ENCODE peak calls at places on chromosomes 7 and 10, in four cellular contexts. One of them, this sample, is unnamed.
A peak's percentile ranks its signal among the peaks of the same experiment; 100 is the strongest.

GRCh38 chr7:90568213-90568612 is 27.9 kb upstream of the CDK14 start:
- DNase-seq in neural crest cell: no peak
- DNase-seq in astrocyte of the spinal cord: peak; percentile 36
- DNase-seq in iPS-NIHi11: no peak
- DNase-seq in this sample: no peak

GRCh38 chr7:148397985-148398384 is 192.6 kb upstream of the C7orf33 start:
- DNase-seq in neural crest cell: no peak
- DNase-seq in astrocyte of the spinal cord: no peak
- DNase-seq in iPS-NIHi11: no peak
- DNase-seq in this sample: no peak

GRCh38 chr10:71141528-71141927 is 70.8 kb upstream of the UNC5B start:
- DNase-seq in neural crest cell: no peak
- DNase-seq in astrocyte of the spinal cord: no peak
- DNase-seq in iPS-NIHi11: no peak
- DNase-seq in this sample: no peak

GRCh38 chr7:23261843-23262452 is 15.4 kb downstream of the GPNMB start:
- DNase-seq in neural crest cell: peak; percentile 60
- DNase-seq in astrocyte of the spinal cord: peak; percentile 65
- DNase-seq in iPS-NIHi11: peak; percentile 90
- DNase-seq in this sample: peak; percentile 68

GRCh38 chr10:52539463-52539862 is 225.4 kb downstream of the DKK1 start:
- DNase-seq in neural crest cell: no peak
- DNase-seq in astrocyte of the spinal cord: peak; percentile 47
- DNase-seq in iPS-NIHi11: no peak
- DNase-seq in this sample: no peak

GRCh38 chr10:125756196-125756595 is 19.4 kb downstream of the MMP21 start:
- DNase-seq in neural crest cell: no peak
- DNase-seq in astrocyte of the spinal cord: no peak
- DNase-seq in iPS-NIHi11: no peak
- DNase-seq in this sample: no peak

GRCh38 chr7:7972128-7972527 is 3.5 kb downstream of the GLCCI1 start:
- DNase-seq in neural crest cell: no peak
- DNase-seq in astrocyte of the spinal cord: no peak
- DNase-seq in iPS-NIHi11: no peak
- DNase-seq in this sample: no peak

GRCh38 chr10:114758331-114758730 is 63.2 kb upstream of the FHIP2A start:
- DNase-seq in neural crest cell: no peak
- DNase-seq in astrocyte of the spinal cord: no peak
- DNase-seq in iPS-NIHi11: no peak
- DNase-seq in this sample: no peak

GRCh38 chr7:130891254-130892094 is 157.5 kb upstream of the KLF14 start:
- DNase-seq in neural crest cell: no peak
- DNase-seq in astrocyte of the spinal cord: peak; percentile 99
- DNase-seq in iPS-NIHi11: no peak
- DNase-seq in this sample: peak; percentile 61

GRCh38 chr7:7732566-7733290 is 14.3 kb upstream of the RPA3 start:
- DNase-seq in neural crest cell: no peak
- DNase-seq in astrocyte of the spinal cord: peak; percentile 56
- DNase-seq in iPS-NIHi11: no peak
- DNase-seq in this sample: no peak

GRCh38 chr10:102113956-102114857 is 6.0 kb downstream of the LDB1 start:
- DNase-seq in neural crest cell: no peak
- DNase-seq in astrocyte of the spinal cord: no peak
- DNase-seq in iPS-NIHi11: no peak
- DNase-seq in this sample: peak; percentile 58

GRCh38 chr7:107909445-107909844 is 18.5 kb downstream of the DLD start:
- DNase-seq in neural crest cell: no peak
- DNase-seq in astrocyte of the spinal cord: no peak
- DNase-seq in iPS-NIHi11: no peak
- DNase-seq in this sample: no peak

GRCh38 chr10:95440756-95441546 is 120.2 kb downstream of the SORBS1 start:
- DNase-seq in neural crest cell: no peak
- DNase-seq in astrocyte of the spinal cord: no peak
- DNase-seq in iPS-NIHi11: no peak
- DNase-seq in this sample: no peak

GRCh38 chr7:111138196-111138569 is 47.3 kb downstream of the LRRN3 start:
- DNase-seq in neural crest cell: no peak
- DNase-seq in astrocyte of the spinal cord: peak; percentile 64
- DNase-seq in iPS-NIHi11: no peak
- DNase-seq in this sample: peak; percentile 50

GRCh38 chr7:4006687-4007086 is 675.4 kb upstream of the FOXK1 start:
- DNase-seq in neural crest cell: no peak
- DNase-seq in astrocyte of the spinal cord: peak; percentile 1
- DNase-seq in iPS-NIHi11: no peak
- DNase-seq in this sample: no peak

GRCh38 chr7:8380130-8380529 is 53.3 kb upstream of the NXPH1 start:
- DNase-seq in neural crest cell: no peak
- DNase-seq in astrocyte of the spinal cord: no peak
- DNase-seq in iPS-NIHi11: no peak
- DNase-seq in this sample: no peak

GRCh38 chr7:29274156-29275017 is 79.8 kb downstream of the CHN2 start:
- DNase-seq in neural crest cell: no peak
- DNase-seq in astrocyte of the spinal cord: no peak
- DNase-seq in iPS-NIHi11: no peak
- DNase-seq in this sample: no peak

GRCh38 chr7:129184979-129185670 is 3.3 kb upstream of the SMO start:
- DNase-seq in neural crest cell: no peak
- DNase-seq in astrocyte of the spinal cord: no peak
- DNase-seq in iPS-NIHi11: no peak
- DNase-seq in this sample: no peak

GRCh38 chr7:4832711-4833110 is 29.1 kb downstream of the PAPOLB start:
- DNase-seq in neural crest cell: no peak
- DNase-seq in astrocyte of the spinal cord: no peak
- DNase-seq in iPS-NIHi11: no peak
- DNase-seq in this sample: no peak

GRCh38 chr7:4709187-4709586 is 27.1 kb downstream of the FOXK1 start:
- DNase-seq in neural crest cell: peak; percentile 32
- DNase-seq in astrocyte of the spinal cord: no peak
- DNase-seq in iPS-NIHi11: peak; percentile 69
- DNase-seq in this sample: no peak

GRCh38 chr7:92767427-92767826 is 68.9 kb downstream of the CDK6 start:
- DNase-seq in neural crest cell: no peak
- DNase-seq in astrocyte of the spinal cord: peak; percentile 52
- DNase-seq in iPS-NIHi11: no peak
- DNase-seq in this sample: no peak

GRCh38 chr7:28433604-28434254 is 21.4 kb downstream of the CREB5 start:
- DNase-seq in neural crest cell: no peak
- DNase-seq in astrocyte of the spinal cord: peak; percentile 43
- DNase-seq in iPS-NIHi11: peak; percentile 59
- DNase-seq in this sample: no peak

GRCh38 chr7:74502216-74502891 is 48.6 kb downstream of the GTF2IRD1 start:
- DNase-seq in neural crest cell: no peak
- DNase-seq in astrocyte of the spinal cord: peak; percentile 39
- DNase-seq in iPS-NIHi11: no peak
- DNase-seq in this sample: peak; percentile 78

GRCh38 chr10:19629559-19629958 is 186.7 kb upstream of the PLXDC2 start:
- DNase-seq in neural crest cell: peak; percentile 14
- DNase-seq in astrocyte of the spinal cord: peak; percentile 67
- DNase-seq in iPS-NIHi11: peak; percentile 12
- DNase-seq in this sample: peak; percentile 75

GRCh38 chr7:41437257-41438196 is 265.4 kb downstream of the INHBA start:
- DNase-seq in neural crest cell: no peak
- DNase-seq in astrocyte of the spinal cord: peak; percentile 5
- DNase-seq in iPS-NIHi11: no peak
- DNase-seq in this sample: no peak

GRCh38 chr7:42745357-42746022 is 166.4 kb downstream of the C7orf25 start:
- DNase-seq in neural crest cell: peak; percentile 44
- DNase-seq in astrocyte of the spinal cord: no peak
- DNase-seq in iPS-NIHi11: peak; percentile 53
- DNase-seq in this sample: peak; percentile 55